ENCODE peak calls at places on chromosomes 13 and 19, in four cellular contexts. M is heart right ventricle, W is endothelial cell, L is cardiac muscle cell. H is an unnamed sample.

GRCh38 chr13:48582086-48582485 is 49.2 kb upstream of the RCBTB2 start:
- DNase-seq in W (no peak), L (no peak), M (no peak), H (no peak)

GRCh38 chr13:82330499-82330898 is 1551.8 kb downstream of the SLITRK1 start:
- DNase-seq in L (no peak), M (no peak), W (no peak), H (no peak)

GRCh38 chr19:5826531-5827341 is 12.8 kb downstream of the FUT6 start:
- DNase-seq in W (no peak), L (peak), M (peak), H (peak)

GRCh38 chr19:45643024-45643926 is 4.1 kb upstream of the EML2 start:
- DNase-seq in M (peak), W (peak), L (peak), H (peak)

GRCh38 chr13:38046049-38046376 is 176.4 kb upstream of the TRPC4 start:
- DNase-seq in M (no peak), L (no peak), W (no peak), H (no peak)

GRCh38 chr19:13765395-13766094 is 1.2 kb downstream of the MRI1 start:
- DNase-seq in M (no peak), W (no peak), L (no peak), H (no peak)

GRCh38 chr13:39133781-39134180 is 95.5 kb downstream of the NHLRC3 start:
- DNase-seq in W (no peak), L (no peak), M (no peak), H (no peak)

GRCh38 chr13:74026753-74027152 is 107.5 kb downstream of the KLF12 start:
- DNase-seq in W (peak), L (peak), M (no peak), H (peak)

GRCh38 chr19:28594737-28595136 is 618.2 kb downstream of the UQCRFS1 start:
- DNase-seq in L (no peak), M (no peak), W (no peak), H (no peak)

GRCh38 chr13:79404985-79405384 is 1.1 kb downstream of the RBM26 start:
- DNase-seq in L (no peak), M (no peak), W (no peak), H (no peak)

GRCh38 chr13:109938255-109938936 is 152.0 kb upstream of the IRS2 start:
- DNase-seq in M (no peak), W (no peak), L (no peak), H (no peak)

GRCh38 chr19:57560049-57560491 is 407 bp upstream of the ZNF550 start:
- DNase-seq in M (peak), L (no peak), W (no peak), H (no peak)

GRCh38 chr19:18700501-18701249 is 17.2 kb downstream of the CRTC1 start:
- DNase-seq in L (peak), W (peak), M (peak), H (peak)

GRCh38 chr13:111051656-111052232 is 63.4 kb upstream of the ARHGEF7 start:
- DNase-seq in L (no peak), W (no peak), M (no peak), H (no peak)

GRCh38 chr19:12668937-12669271 is 2.3 kb downstream of the WDR83 start:
- DNase-seq in M (peak), W (peak), L (peak), H (peak)

GRCh38 chr19:48837081-48837524 is 812 bp upstream of the HSD17B14 start:
- DNase-seq in M (peak), L (peak), W (peak), H (peak)

GRCh38 chr13:105925496-105925895 is 610.0 kb downstream of the EFNB2 start:
- DNase-seq in W (no peak), L (no peak), M (no peak), H (no peak)

GRCh38 chr19:38079926-38080380 is 144.1 kb downstream of the DPF1 start:
- DNase-seq in M (no peak), W (no peak), L (no peak), H (no peak)

GRCh38 chr13:48879854-48880253 is 95.9 kb upstream of the FNDC3A start:
- DNase-seq in M (no peak), W (no peak), L (no peak), H (no peak)

GRCh38 chr19:4052114-4052992 is 14.3 kb downstream of the ZBTB7A start:
- DNase-seq in M (no peak), L (no peak), W (no peak), H (peak)

GRCh38 chr19:8251025-8251472 is 41.9 kb downstream of the CERS4 start:
- DNase-seq in M (peak), L (no peak), W (no peak), H (no peak)

GRCh38 chr19:52590728-52591127 is 20.6 kb downstream of the ZNF701 start:
- DNase-seq in L (no peak), W (no peak), M (no peak), H (no peak)

GRCh38 chr19:58575183-58576041 is 2.3 kb upstream of the MZF1 start:
- DNase-seq in W (peak), L (peak), M (peak), H (peak)

H was measured in left colon.